ENCODE peak calls at places on chromosomes 5 and 9, in five cellular contexts. Y is ureter, L is A549, K is cardiac fibroblast, X is endothelial cell. U is an unnamed sample.

GRCh38 chr9:128001411-128002298 is 20.9 kb upstream of the EEIG1 start:
- DNase-seq in Y (peak; percentile 70), L (peak; percentile 96), K (peak; percentile 80), X (no peak), U (no peak)

GRCh38 chr5:168023190-168023589 is 268.3 kb upstream of the WWC1 start:
- DNase-seq in Y (peak; percentile 50), L (no peak), K (peak; percentile 4), X (no peak), U (peak; percentile 65)

GRCh38 chr5:146399446-146399845 is 47.7 kb upstream of the TCERG1 start:
- DNase-seq in Y (no peak), L (no peak), K (no peak), X (no peak), U (no peak)

GRCh38 chr9:14345586-14346237 is 31.8 kb upstream of the NFIB start:
- DNase-seq in Y (no peak), L (no peak), K (no peak), X (peak; percentile 35), U (peak; percentile 40)

GRCh38 chr5:91311168-91311696 is 71.9 kb downstream of the ARRDC3 start:
- DNase-seq in Y (no peak), L (no peak), K (no peak), X (no peak), U (no peak)

GRCh38 chr5:133941456-133942196 is 26.8 kb downstream of the C5orf15 start:
- DNase-seq in Y (no peak), L (no peak), K (no peak), X (no peak), U (no peak)

GRCh38 chr9:103410059-103410458 is 414.9 kb downstream of the CYLC2 start:
- DNase-seq in Y (no peak), L (no peak), K (no peak), X (no peak), U (no peak)

GRCh38 chr5:40277161-40277906 is 402.4 kb upstream of the PTGER4 start:
- DNase-seq in Y (no peak), L (no peak), K (no peak), X (no peak), U (no peak)

GRCh38 chr9:128225770-128226753 is 22.9 kb downstream of the DNM1 start:
- DNase-seq in Y (no peak), L (no peak), K (no peak), X (no peak), U (peak; percentile 42)

GRCh38 chr9:98219364-98219716 is 26.9 kb upstream of the CORO2A start:
- DNase-seq in Y (no peak), L (peak; percentile 55), K (no peak), X (no peak), U (no peak)

GRCh38 chr9:133114886-133115603 is 6.0 kb downstream of the RALGDS start:
- DNase-seq in Y (no peak), L (no peak), K (no peak), X (no peak), U (no peak)

GRCh38 chr9:137129089-137129455 is 9.9 kb upstream of the GRIN1 start:
- DNase-seq in Y (no peak), L (peak; percentile 51), K (peak; percentile 34), X (no peak), U (no peak)

GRCh38 chr9:12889402-12890106 is 114.7 kb downstream of the LURAP1L start:
- DNase-seq in Y (no peak), L (no peak), K (no peak), X (no peak), U (no peak)

GRCh38 chr5:172662596-172662995 is 21.5 kb downstream of the NEURL1B start:
- DNase-seq in Y (no peak), L (no peak), K (no peak), X (no peak), U (no peak)

GRCh38 chr5:25544652-25545249 is 900.0 kb upstream of the CDH10 start:
- DNase-seq in Y (no peak), L (peak; percentile 73), K (no peak), X (peak; percentile 59), U (peak; percentile 30)

GRCh38 chr5:138752951-138753793 is at the start of gene CTNNA1:
- DNase-seq in Y (peak; percentile 86), L (peak; percentile 77), K (peak; percentile 78), X (peak; percentile 78), U (peak; percentile 80)

GRCh38 chr5:89988998-89989690 is 420.4 kb downstream of the CETN3 start:
- DNase-seq in Y (no peak), L (no peak), K (peak; percentile 86), X (no peak), U (no peak)

GRCh38 chr9:131690950-131691573 is 48.8 kb downstream of the RAPGEF1 start:
- DNase-seq in Y (no peak), L (no peak), K (no peak), X (no peak), U (no peak)

GRCh38 chr9:26685857-26686256 is 206.7 kb downstream of the CAAP1 start:
- DNase-seq in Y (no peak), L (peak; percentile 11), K (no peak), X (no peak), U (no peak)

GRCh38 chr5:15263942-15264341 is 236.0 kb upstream of the FBXL7 start:
- DNase-seq in Y (no peak), L (no peak), K (no peak), X (no peak), U (no peak)

GRCh38 chr9:134204041-134204440 is 39.7 kb upstream of the RNU6ATAC start:
- DNase-seq in Y (no peak), L (no peak), K (no peak), X (no peak), U (no peak)

GRCh38 chr9:125586173-125586512 is 120.9 kb downstream of the MAPKAP1 start:
- DNase-seq in Y (no peak), L (no peak), K (no peak), X (no peak), U (no peak)

GRCh38 chr9:13665418-13666066 is 386.1 kb upstream of the MPDZ start:
- DNase-seq in Y (no peak), L (peak; percentile 3), K (peak; percentile 45), X (no peak), U (no peak)

GRCh38 chr9:96567203-96567700 is 52.4 kb downstream of the CDC14B start:
- DNase-seq in Y (no peak), L (no peak), K (peak; percentile 39), X (no peak), U (no peak)

GRCh38 chr5:142770650-142771609 is 753 bp downstream of the ARHGAP26 start:
- DNase-seq in Y (peak; percentile 57), L (peak; percentile 61), K (peak; percentile 43), X (peak; percentile 50), U (peak; percentile 77)

GRCh38 chr5:125113328-125113727 is 366.9 kb upstream of the ZNF608 start:
- DNase-seq in Y (no peak), L (no peak), K (no peak), X (no peak), U (no peak)

U was measured in head of caudate nucleus.